ENCODE peak calls at places on chromosomes 4 and X, in four cellular contexts. L, Y, J and T are unnamed samples.

GRCh38 chrX:57104406-57104805 is 16.9 kb downstream of the SPIN2B start:
- DNase-seq in L (no peak), Y (no peak), J (no peak), T (no peak)

GRCh38 chr4:178066338-178066941 is 624.2 kb upstream of the AGA start:
- DNase-seq in Y (no peak), L (no peak), J (no peak), T (no peak)

GRCh38 chrX:66919280-66919832 is 280.5 kb upstream of the EDA2R start:
- DNase-seq in Y (no peak), J (no peak), L (no peak), T (no peak)

GRCh38 chr4:71559957-71560541 is 221.2 kb downstream of the SLC4A4 start:
- DNase-seq in Y (no peak), J (no peak), L (no peak), T (no peak)

GRCh38 chr4:71293705-71294104 is 45.1 kb upstream of the SLC4A4 start:
- DNase-seq in Y (no peak), J (no peak), L (no peak), T (no peak)

GRCh38 chrX:10395179-10395578 is 225.2 kb downstream of the MID1 start:
- DNase-seq in Y (no peak), L (no peak), J (no peak), T (no peak)

GRCh38 chr4:67198757-67199156 is 346.5 kb downstream of the CENPC start:
- DNase-seq in L (no peak), J (no peak), Y (no peak), T (no peak)

GRCh38 chrX:118025193-118025592 is 91.4 kb downstream of the KLHL13 start:
- DNase-seq in J (no peak), L (no peak), Y (no peak), T (no peak)

GRCh38 chr4:101527186-101527585 is 179.9 kb upstream of the PPP3CA start:
- DNase-seq in J (no peak), Y (no peak), L (no peak), T (no peak)

GRCh38 chrX:3124041-3124440 is 82.8 kb downstream of the ARSF start:
- DNase-seq in Y (no peak), L (no peak), J (no peak), T (no peak)

GRCh38 chrX:144586756-144587155 is 660.5 kb upstream of the SPANXN1 start:
- DNase-seq in Y (no peak), L (no peak), J (no peak), T (no peak)

GRCh38 chrX:129706395-129707072 is 32.2 kb upstream of the XPNPEP2 start:
- DNase-seq in J (no peak), Y (peak), L (no peak), T (no peak)

DNA sequence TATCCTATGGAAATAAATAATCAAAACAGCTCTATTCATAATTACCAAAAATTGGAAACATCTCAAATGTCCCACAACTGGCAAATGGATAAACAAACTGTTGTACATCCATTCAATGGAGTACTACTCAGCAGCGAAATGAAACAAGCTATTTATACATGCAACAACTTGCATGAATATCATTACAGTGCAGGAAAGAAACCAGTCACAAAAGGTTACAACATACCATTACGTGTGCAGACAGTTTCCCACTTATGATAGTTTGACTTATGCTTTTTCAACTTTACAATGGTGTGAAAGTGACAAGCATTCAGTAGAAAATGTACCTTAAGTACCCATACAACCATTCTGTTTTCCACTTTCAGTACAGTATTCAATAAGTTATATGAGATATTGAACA is 82.3 kb downstream of the NEK1 start:
- DNase-seq in J (no peak), L (no peak), Y (no peak), T (no peak)
- TF ChIP-seq CTCF in J (no peak), L (no peak), Y (no peak), T (no peak)

DNA sequence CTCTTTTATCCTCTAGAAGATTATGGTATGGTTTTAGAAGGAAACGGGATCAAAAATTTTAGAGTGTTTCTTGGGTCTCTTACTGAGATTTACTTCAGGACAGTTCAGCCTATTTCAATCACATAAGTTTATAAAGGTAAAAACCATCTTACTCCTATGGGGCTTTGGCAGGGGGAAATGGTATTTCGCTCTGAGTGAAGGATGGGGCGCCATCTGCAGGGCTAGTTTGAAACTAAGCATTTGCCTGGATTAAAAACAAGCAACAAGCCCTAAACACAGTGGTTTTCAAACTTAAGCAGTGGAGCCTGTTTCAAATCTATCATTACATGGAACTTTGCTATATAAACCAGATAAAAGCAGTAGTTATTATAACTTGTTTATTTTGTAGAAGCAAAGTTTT is 361.5 kb upstream of the FMR1 start:
- DNase-seq in Y (no peak), L (no peak), J (peak), T (no peak)
- TF ChIP-seq CTCF in Y (no peak), L (no peak), J (peak), T (peak)

GRCh38 chr4:826508-827208 is 729 bp upstream of the CPLX1 start:
- DNase-seq in Y (peak), J (peak), L (no peak), T (no peak)

GRCh38 chr4:829761-830655 is 4.1 kb upstream of the CPLX1 start:
- DNase-seq in J (no peak), L (peak), Y (peak), T (no peak)

GRCh38 chr4:829291-829690 is 3.4 kb upstream of the CPLX1 start:
- DNase-seq in Y (no peak), J (no peak), L (no peak), T (no peak)

GRCh38 chr4:827209-828081 is 1.5 kb upstream of the CPLX1 start:
- DNase-seq in J (no peak), L (peak), Y (peak), T (no peak)

DNA sequence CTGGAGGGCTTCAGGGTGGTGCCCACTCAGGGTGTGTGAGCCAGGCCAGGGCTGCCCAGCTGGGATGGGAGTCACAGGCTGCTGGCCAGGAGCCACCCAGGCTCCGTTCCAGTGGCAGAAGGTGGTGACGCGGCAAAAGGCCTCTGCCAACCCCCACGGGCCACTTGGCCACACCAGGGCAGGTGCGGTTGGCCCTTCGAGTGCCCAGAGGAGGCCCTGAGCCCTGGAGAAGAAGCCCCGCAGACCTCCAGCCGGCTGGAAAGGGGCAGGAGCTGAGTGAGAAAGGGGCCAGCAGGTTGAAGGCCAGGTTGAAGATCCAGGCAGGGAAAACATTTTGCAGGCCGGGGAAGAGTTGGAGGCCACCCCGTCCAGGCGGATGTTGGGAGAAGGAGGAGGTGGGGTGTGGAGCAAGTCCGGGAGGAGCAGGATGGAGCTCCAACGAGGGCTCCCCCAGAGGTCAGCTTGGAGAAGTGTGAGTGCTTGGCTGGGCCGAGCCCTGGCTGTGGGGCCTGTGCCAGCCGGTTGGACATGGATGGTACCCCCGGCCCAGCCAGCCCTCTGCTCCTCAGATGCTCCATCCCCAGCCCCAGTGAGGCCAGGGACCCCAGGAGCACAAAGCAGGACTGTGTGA is 2.8 kb upstream of the CPLX1 start:
- DNase-seq in Y (peak), J (peak), L (peak), T (no peak)
- TF ChIP-seq CTCF in Y (no peak), J (peak), L (no peak), T (peak)

GRCh38 chrX:70423937-70424336 is 823 bp downstream of the GDPD2 start:
- DNase-seq in Y (no peak), J (no peak), L (no peak), T (no peak)

GRCh38 chrX:70424801-70425200 is 1.7 kb downstream of the GDPD2 start:
- DNase-seq in J (no peak), Y (peak), L (no peak), T (no peak)

GRCh38 chrX:70426286-70427278 is 3.5 kb downstream of the GDPD2 start:
- DNase-seq in J (no peak), Y (no peak), L (no peak), T (no peak)

GRCh38 chrX:70421618-70422017 is 1.5 kb upstream of the GDPD2 start:
- DNase-seq in J (peak), L (no peak), Y (no peak), T (no peak)

GRCh38 chrX:70422886-70423336 is at the start of gene GDPD2:
- DNase-seq in L (peak), Y (peak), J (peak), T (no peak)
- TF ChIP-seq CTCF in L (peak), Y (peak), J (peak), T (peak)

GRCh38 chr4:73501664-73502265 is 20.2 kb downstream of the AFM start:
- DNase-seq in J (no peak), L (no peak), Y (no peak), T (no peak)

GRCh38 chr4:73505567-73505966 is 24.0 kb downstream of the AFM start:
- DNase-seq in L (no peak), J (no peak), Y (no peak), T (no peak)

GRCh38 chr4:73499996-73500765 is 18.6 kb downstream of the AFM start:
- DNase-seq in Y (no peak), L (no peak), J (no peak), T (no peak)
- TF ChIP-seq CTCF in Y (no peak), L (no peak), J (no peak), T (no peak)

GRCh38 chrX:132022115-132022862 is 813 bp upstream of the STK26 start:
- DNase-seq in Y (no peak), L (no peak), J (no peak), T (no peak)
- TF ChIP-seq CTCF in Y (no peak), L (peak), J (peak), T (peak)

GRCh38 chr4:143438710-143439109 is 74.8 kb upstream of the SMARCA5 start:
- DNase-seq in Y (no peak), L (no peak), J (no peak), T (no peak)

GRCh38 chr4:143437937-143438336 is 75.6 kb upstream of the SMARCA5 start:
- DNase-seq in L (no peak), J (no peak), Y (no peak), T (no peak)

GRCh38 chr4:143443728-143444127 is 69.8 kb upstream of the SMARCA5 start:
- DNase-seq in J (no peak), Y (no peak), L (no peak), T (no peak)

GRCh38 chr4:143437476-143437875 is 76.0 kb upstream of the SMARCA5 start:
- DNase-seq in J (no peak), Y (no peak), L (no peak), T (no peak)

GRCh38 chr4:143441678-143442077 is 71.8 kb upstream of the SMARCA5 start:
- DNase-seq in Y (no peak), J (peak), L (no peak), T (no peak)
- TF ChIP-seq CTCF in Y (no peak), J (no peak), L (no peak), T (no peak)